ENCODE peak calls at places on chromosomes 12 and 14, in six cellular contexts. One of them, this sample, is unnamed.

GRCh38 chr14:33734387-33734786 is 216.5 kb downstream of the EGLN3 start:
- DNase-seq in astrocyte: no peak
- DNase-seq in AG10803: no peak
- DNase-seq in GM12865: no peak
- DNase-seq in right lobe of liver: no peak
- DNase-seq in K562: no peak
- DNase-seq in this sample: no peak

GRCh38 chr14:101733211-101733610 is 28.3 kb upstream of the PPP2R5C start:
- DNase-seq in astrocyte: peak
- DNase-seq in AG10803: peak
- DNase-seq in GM12865: no peak
- DNase-seq in right lobe of liver: no peak
- DNase-seq in K562: no peak
- DNase-seq in this sample: peak

GRCh38 chr14:104665663-104666522 is 23.5 kb upstream of the INF2 start:
- DNase-seq in astrocyte: no peak
- DNase-seq in AG10803: no peak
- DNase-seq in GM12865: no peak
- DNase-seq in right lobe of liver: peak
- DNase-seq in K562: no peak
- DNase-seq in this sample: no peak

GRCh38 chr14:97771340-97772045 is 974.3 kb downstream of the VRK1 start:
- DNase-seq in astrocyte: peak
- DNase-seq in AG10803: no peak
- DNase-seq in GM12865: no peak
- DNase-seq in right lobe of liver: no peak
- DNase-seq in K562: no peak
- DNase-seq in this sample: peak

GRCh38 chr12:31029916-31030562 is 43.6 kb upstream of the DDX11 start:
- DNase-seq in astrocyte: no peak
- DNase-seq in AG10803: no peak
- DNase-seq in GM12865: no peak
- DNase-seq in right lobe of liver: no peak
- DNase-seq in K562: no peak
- DNase-seq in this sample: no peak

GRCh38 chr14:51460051-51460450 is 191.7 kb upstream of the FRMD6 start:
- DNase-seq in astrocyte: no peak
- DNase-seq in AG10803: peak
- DNase-seq in GM12865: no peak
- DNase-seq in right lobe of liver: no peak
- DNase-seq in K562: no peak
- DNase-seq in this sample: no peak

GRCh38 chr14:105925615-105926414 is 399.4 kb downstream of the TMEM121 start:
- DNase-seq in astrocyte: no peak
- DNase-seq in AG10803: no peak
- DNase-seq in GM12865: peak
- DNase-seq in right lobe of liver: peak
- DNase-seq in K562: peak
- DNase-seq in this sample: no peak

GRCh38 chr12:85089792-85090191 is 53.6 kb downstream of the LRRIQ1 start:
- DNase-seq in astrocyte: no peak
- DNase-seq in AG10803: no peak
- DNase-seq in GM12865: no peak
- DNase-seq in right lobe of liver: no peak
- DNase-seq in K562: no peak
- DNase-seq in this sample: no peak

GRCh38 chr12:105287408-105287807 is 43.1 kb upstream of the C12orf75 start:
- DNase-seq in astrocyte: no peak
- DNase-seq in AG10803: no peak
- DNase-seq in GM12865: no peak
- DNase-seq in right lobe of liver: no peak
- DNase-seq in K562: no peak
- DNase-seq in this sample: no peak

GRCh38 chr12:92070054-92070863 is 75.4 kb downstream of the BTG1 start:
- DNase-seq in astrocyte: no peak
- DNase-seq in AG10803: no peak
- DNase-seq in GM12865: no peak
- DNase-seq in right lobe of liver: peak
- DNase-seq in K562: no peak
- DNase-seq in this sample: no peak

GRCh38 chr12:108640802-108641445 is 7.2 kb upstream of the SELPLG start:
- DNase-seq in astrocyte: peak
- DNase-seq in AG10803: peak
- DNase-seq in GM12865: no peak
- DNase-seq in right lobe of liver: no peak
- DNase-seq in K562: peak
- DNase-seq in this sample: peak

GRCh38 chr12:30985814-30986452 is 59.4 kb downstream of the TSPAN11 start:
- DNase-seq in astrocyte: no peak
- DNase-seq in AG10803: peak
- DNase-seq in GM12865: peak
- DNase-seq in right lobe of liver: peak
- DNase-seq in K562: peak
- DNase-seq in this sample: peak

GRCh38 chr14:30982583-30982982 is 42.9 kb upstream of the AP4S1 start:
- DNase-seq in astrocyte: no peak
- DNase-seq in AG10803: no peak
- DNase-seq in GM12865: no peak
- DNase-seq in right lobe of liver: no peak
- DNase-seq in K562: no peak
- DNase-seq in this sample: no peak

GRCh38 chr12:78096909-78097597 is 266.4 kb downstream of the NAV3 start:
- DNase-seq in astrocyte: peak
- DNase-seq in AG10803: peak
- DNase-seq in GM12865: no peak
- DNase-seq in right lobe of liver: no peak
- DNase-seq in K562: no peak
- DNase-seq in this sample: peak

GRCh38 chr14:86321151-86321550 is 791.2 kb downstream of the FLRT2 start:
- DNase-seq in astrocyte: no peak
- DNase-seq in AG10803: no peak
- DNase-seq in GM12865: no peak
- DNase-seq in right lobe of liver: no peak
- DNase-seq in K562: no peak
- DNase-seq in this sample: no peak

GRCh38 chr14:106107703-106108102 is 581.3 kb downstream of the TMEM121 start:
- DNase-seq in astrocyte: no peak
- DNase-seq in AG10803: no peak
- DNase-seq in GM12865: no peak
- DNase-seq in right lobe of liver: no peak
- DNase-seq in K562: no peak
- DNase-seq in this sample: no peak

GRCh38 chr14:60134702-60135101 is 30.5 kb downstream of the DHRS7 start:
- DNase-seq in astrocyte: no peak
- DNase-seq in AG10803: no peak
- DNase-seq in GM12865: no peak
- DNase-seq in right lobe of liver: no peak
- DNase-seq in K562: no peak
- DNase-seq in this sample: no peak

GRCh38 chr12:108307006-108307405 is 32.1 kb downstream of the CMKLR1 start:
- DNase-seq in astrocyte: peak
- DNase-seq in AG10803: peak
- DNase-seq in GM12865: peak
- DNase-seq in right lobe of liver: no peak
- DNase-seq in K562: no peak
- DNase-seq in this sample: peak

GRCh38 chr12:60035835-60036234 is 440.0 kb downstream of the SLC16A7 start:
- DNase-seq in astrocyte: peak
- DNase-seq in AG10803: peak
- DNase-seq in GM12865: no peak
- DNase-seq in right lobe of liver: no peak
- DNase-seq in K562: no peak
- DNase-seq in this sample: peak

GRCh38 chr14:94466706-94467370 is 9.2 kb downstream of the SERPINA9 start:
- DNase-seq in astrocyte: no peak
- DNase-seq in AG10803: no peak
- DNase-seq in GM12865: no peak
- DNase-seq in right lobe of liver: no peak
- DNase-seq in K562: no peak
- DNase-seq in this sample: no peak

GRCh38 chr12:42804928-42805327 is 215.4 kb upstream of the PRICKLE1 start:
- DNase-seq in astrocyte: no peak
- DNase-seq in AG10803: no peak
- DNase-seq in GM12865: no peak
- DNase-seq in right lobe of liver: no peak
- DNase-seq in K562: no peak
- DNase-seq in this sample: no peak

GRCh38 chr14:80269338-80269935 is 58.1 kb upstream of the DIO2 start:
- DNase-seq in astrocyte: peak
- DNase-seq in AG10803: peak
- DNase-seq in GM12865: no peak
- DNase-seq in right lobe of liver: no peak
- DNase-seq in K562: no peak
- DNase-seq in this sample: peak

GRCh38 chr14:45133683-45134050 is 614 bp downstream of the FKBP3 start:
- DNase-seq in astrocyte: no peak
- DNase-seq in AG10803: no peak
- DNase-seq in GM12865: no peak
- DNase-seq in right lobe of liver: no peak
- DNase-seq in K562: no peak
- DNase-seq in this sample: peak

GRCh38 chr14:60323199-60323891 is 74.3 kb downstream of the PPM1A start:
- DNase-seq in astrocyte: no peak
- DNase-seq in AG10803: no peak
- DNase-seq in GM12865: no peak
- DNase-seq in right lobe of liver: no peak
- DNase-seq in K562: peak
- DNase-seq in this sample: no peak

GRCh38 chr14:92513204-92513965 is at the start of gene RIN3:
- DNase-seq in astrocyte: peak
- DNase-seq in AG10803: peak
- DNase-seq in GM12865: peak
- DNase-seq in right lobe of liver: peak
- DNase-seq in K562: no peak
- DNase-seq in this sample: peak

GRCh38 chr14:32478027-32478426 is 148.9 kb downstream of the AKAP6 start:
- DNase-seq in astrocyte: peak
- DNase-seq in AG10803: peak
- DNase-seq in GM12865: no peak
- DNase-seq in right lobe of liver: no peak
- DNase-seq in K562: no peak
- DNase-seq in this sample: no peak

GRCh38 chr14:68976160-68977067 is 2.7 kb downstream of the ACTN1 start:
- DNase-seq in astrocyte: no peak
- DNase-seq in AG10803: peak
- DNase-seq in GM12865: no peak
- DNase-seq in right lobe of liver: peak
- DNase-seq in K562: no peak
- DNase-seq in this sample: peak

GRCh38 chr12:64412458-64412857 is 8.3 kb downstream of the XPOT start:
- DNase-seq in astrocyte: no peak
- DNase-seq in AG10803: no peak
- DNase-seq in GM12865: no peak
- DNase-seq in right lobe of liver: no peak
- DNase-seq in K562: no peak
- DNase-seq in this sample: no peak

DNA sequence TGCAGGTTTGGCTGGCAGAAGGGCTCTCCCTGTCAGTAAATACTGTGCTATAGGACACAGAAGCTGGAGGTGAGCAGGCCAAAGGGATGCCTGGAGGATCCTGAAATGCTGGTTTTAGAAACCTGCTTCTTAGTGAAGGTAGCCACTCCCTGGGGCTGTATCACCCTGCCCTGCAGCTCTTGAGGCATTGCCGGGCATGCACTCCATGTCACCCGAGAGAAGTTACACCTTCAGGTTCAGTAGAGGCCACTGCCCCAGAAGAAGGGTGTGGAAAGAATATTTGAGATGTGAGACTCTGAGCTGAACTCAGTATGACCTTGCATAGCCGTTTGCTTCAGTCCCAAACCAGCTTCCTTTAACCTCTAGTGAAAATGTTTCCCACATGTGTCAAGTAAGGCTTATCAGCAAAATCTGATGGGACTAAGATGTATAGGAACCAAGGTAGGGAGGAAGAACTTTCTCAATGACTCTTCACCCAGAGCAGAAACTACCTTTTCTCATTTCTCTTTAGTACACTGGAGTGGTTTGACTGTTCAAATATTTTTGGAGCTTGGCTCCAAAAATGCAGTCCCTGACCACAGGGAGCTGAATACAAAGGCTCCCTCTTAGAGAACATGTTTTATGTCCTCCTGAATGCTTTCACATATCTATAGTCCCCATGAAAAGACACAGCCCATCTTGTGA is 164.5 kb upstream of the DYRK2 start:
- DNase-seq in astrocyte: no peak
- DNase-seq in AG10803: no peak
- DNase-seq in GM12865: peak
- DNase-seq in right lobe of liver: no peak
- DNase-seq in K562: no peak
- DNase-seq in this sample: no peak
- H3K4me3 ChIP-seq in astrocyte: no peak
- H3K4me3 ChIP-seq in AG10803: no peak
- H3K4me3 ChIP-seq in GM12865: no peak
- H3K4me3 ChIP-seq in right lobe of liver: no peak
- H3K4me3 ChIP-seq in K562: no peak
- H3K4me3 ChIP-seq in this sample: no peak

GRCh38 chr12:38904932-38905479 is 385 bp downstream of the CPNE8 start:
- DNase-seq in astrocyte: peak
- DNase-seq in AG10803: peak
- DNase-seq in GM12865: peak
- DNase-seq in right lobe of liver: peak
- DNase-seq in K562: peak
- DNase-seq in this sample: peak
- H3K4me3 ChIP-seq in astrocyte: peak
- H3K4me3 ChIP-seq in AG10803: peak
- H3K4me3 ChIP-seq in GM12865: peak
- H3K4me3 ChIP-seq in right lobe of liver: peak
- H3K4me3 ChIP-seq in K562: peak
- H3K4me3 ChIP-seq in this sample: peak

GRCh38 chr12:11654338-11654737 is 4.9 kb downstream of the ETV6 start:
- DNase-seq in astrocyte: no peak
- DNase-seq in AG10803: no peak
- DNase-seq in GM12865: peak
- DNase-seq in right lobe of liver: no peak
- DNase-seq in K562: no peak
- DNase-seq in this sample: no peak
- H3K4me3 ChIP-seq in astrocyte: no peak
- H3K4me3 ChIP-seq in AG10803: no peak
- H3K4me3 ChIP-seq in GM12865: peak
- H3K4me3 ChIP-seq in right lobe of liver: no peak
- H3K4me3 ChIP-seq in K562: no peak
- H3K4me3 ChIP-seq in this sample: no peak

GRCh38 chr12:53952871-53953734 is 1.6 kb upstream of the HOXC12 start:
- DNase-seq in astrocyte: no peak
- DNase-seq in AG10803: no peak
- DNase-seq in GM12865: no peak
- DNase-seq in right lobe of liver: no peak
- DNase-seq in K562: no peak
- DNase-seq in this sample: no peak

GRCh38 chr12:53955776-53956250 is 1.1 kb downstream of the HOXC12 start:
- DNase-seq in astrocyte: no peak
- DNase-seq in AG10803: no peak
- DNase-seq in GM12865: no peak
- DNase-seq in right lobe of liver: no peak
- DNase-seq in K562: no peak
- DNase-seq in this sample: no peak

GRCh38 chr12:53955036-53955775 is 503 bp downstream of the HOXC12 start:
- DNase-seq in astrocyte: no peak
- DNase-seq in AG10803: no peak
- DNase-seq in GM12865: no peak
- DNase-seq in right lobe of liver: no peak
- DNase-seq in K562: no peak
- DNase-seq in this sample: no peak

GRCh38 chr12:53953831-53954693 is 641 bp upstream of the HOXC12 start:
- DNase-seq in astrocyte: no peak
- DNase-seq in AG10803: no peak
- DNase-seq in GM12865: no peak
- DNase-seq in right lobe of liver: no peak
- DNase-seq in K562: no peak
- DNase-seq in this sample: no peak

GRCh38 chr12:53954694-53955035 is at the start of gene HOXC12:
- DNase-seq in astrocyte: no peak
- DNase-seq in AG10803: no peak
- DNase-seq in GM12865: no peak
- DNase-seq in right lobe of liver: no peak
- DNase-seq in K562: no peak
- DNase-seq in this sample: no peak
- H3K4me3 ChIP-seq in astrocyte: no peak
- H3K4me3 ChIP-seq in AG10803: no peak
- H3K4me3 ChIP-seq in GM12865: no peak
- H3K4me3 ChIP-seq in right lobe of liver: no peak
- H3K4me3 ChIP-seq in K562: no peak
- H3K4me3 ChIP-seq in this sample: no peak